ENCODE peak calls at places on chromosomes 6 and 20, in seven cellular contexts. One of them, this sample, is unnamed.

GRCh38 chr6:56742122-56742791 is 99.6 kb upstream of the DST start:
- DNase-seq in HT1080: no peak
- DNase-seq in NCI-H1436: no peak
- DNase-seq in AML-193: peak; percentile 7
- DNase-seq in SHP77: no peak
- DNase-seq in activated B cell treated with CpG ODN at 0.5 μM for 24 hours: no peak
- DNase-seq in B cell: no peak
- DNase-seq in this sample: no peak

GRCh38 chr20:50067018-50067417 is 45.9 kb downstream of the UBE2V1 start:
- DNase-seq in activated B cell treated with CpG ODN at 0.5 μM for 24 hours: no peak
- DNase-seq in SHP77: no peak
- DNase-seq in HT1080: no peak
- DNase-seq in B cell: no peak
- DNase-seq in NCI-H1436: no peak
- DNase-seq in AML-193: no peak
- DNase-seq in this sample: no peak

GRCh38 chr6:43076093-43076927 is at the start of gene PTK7:
- DNase-seq in AML-193: no peak
- DNase-seq in HT1080: peak; percentile 15
- DNase-seq in NCI-H1436: peak; percentile 87
- DNase-seq in activated B cell treated with CpG ODN at 0.5 μM for 24 hours: no peak
- DNase-seq in B cell: peak; percentile 55
- DNase-seq in SHP77: peak; percentile 32
- DNase-seq in this sample: no peak

GRCh38 chr20:5715068-5715841 is 34.9 kb upstream of the SHLD1 start:
- DNase-seq in HT1080: no peak
- DNase-seq in SHP77: no peak
- DNase-seq in NCI-H1436: no peak
- DNase-seq in B cell: no peak
- DNase-seq in AML-193: no peak
- DNase-seq in activated B cell treated with CpG ODN at 0.5 μM for 24 hours: no peak
- DNase-seq in this sample: no peak

GRCh38 chr20:25315418-25316210 is 67.7 kb downstream of the PYGB start:
- DNase-seq in activated B cell treated with CpG ODN at 0.5 μM for 24 hours: peak; percentile 8
- DNase-seq in SHP77: no peak
- DNase-seq in B cell: no peak
- DNase-seq in AML-193: no peak
- DNase-seq in NCI-H1436: no peak
- DNase-seq in HT1080: peak; percentile 88
- DNase-seq in this sample: no peak

GRCh38 chr6:52512199-52512598 is 64.7 kb downstream of the TRAM2 start:
- DNase-seq in AML-193: no peak
- DNase-seq in B cell: no peak
- DNase-seq in NCI-H1436: no peak
- DNase-seq in SHP77: no peak
- DNase-seq in activated B cell treated with CpG ODN at 0.5 μM for 24 hours: no peak
- DNase-seq in HT1080: peak; percentile 88
- DNase-seq in this sample: no peak

GRCh38 chr6:136088693-136089092 is 161.4 kb downstream of the MTFR2 start:
- DNase-seq in activated B cell treated with CpG ODN at 0.5 μM for 24 hours: no peak
- DNase-seq in AML-193: no peak
- DNase-seq in B cell: no peak
- DNase-seq in NCI-H1436: no peak
- DNase-seq in HT1080: no peak
- DNase-seq in SHP77: no peak
- DNase-seq in this sample: no peak

GRCh38 chr6:41723178-41723935 is 12.1 kb downstream of the TFEB start:
- DNase-seq in B cell: peak; percentile 91
- DNase-seq in activated B cell treated with CpG ODN at 0.5 μM for 24 hours: peak; percentile 76
- DNase-seq in HT1080: peak; percentile 90
- DNase-seq in SHP77: no peak
- DNase-seq in NCI-H1436: peak; percentile 85
- DNase-seq in AML-193: peak; percentile 99
- DNase-seq in this sample: no peak

GRCh38 chr6:31758281-31758680 is 4.2 kb upstream of the SAPCD1 start:
- DNase-seq in B cell: no peak
- DNase-seq in NCI-H1436: no peak
- DNase-seq in AML-193: no peak
- DNase-seq in SHP77: no peak
- DNase-seq in activated B cell treated with CpG ODN at 0.5 μM for 24 hours: no peak
- DNase-seq in HT1080: no peak
- DNase-seq in this sample: no peak

GRCh38 chr6:129954749-129955431 is 63.5 kb upstream of the L3MBTL3 start:
- DNase-seq in HT1080: no peak
- DNase-seq in SHP77: no peak
- DNase-seq in B cell: no peak
- DNase-seq in AML-193: no peak
- DNase-seq in activated B cell treated with CpG ODN at 0.5 μM for 24 hours: no peak
- DNase-seq in NCI-H1436: no peak
- DNase-seq in this sample: no peak

GRCh38 chr6:63816401-63816975 is 180.9 kb downstream of the PHF3 start:
- DNase-seq in NCI-H1436: no peak
- DNase-seq in SHP77: no peak
- DNase-seq in B cell: no peak
- DNase-seq in HT1080: no peak
- DNase-seq in activated B cell treated with CpG ODN at 0.5 μM for 24 hours: no peak
- DNase-seq in AML-193: no peak
- DNase-seq in this sample: no peak

GRCh38 chr6:17280552-17281090 is 540 bp upstream of the RBM24 start:
- DNase-seq in AML-193: no peak
- DNase-seq in SHP77: no peak
- DNase-seq in B cell: no peak
- DNase-seq in NCI-H1436: no peak
- DNase-seq in HT1080: no peak
- DNase-seq in activated B cell treated with CpG ODN at 0.5 μM for 24 hours: no peak
- DNase-seq in this sample: no peak

GRCh38 chr6:80438728-80439127 is 332.3 kb downstream of the BCKDHB start:
- DNase-seq in B cell: no peak
- DNase-seq in SHP77: no peak
- DNase-seq in NCI-H1436: no peak
- DNase-seq in activated B cell treated with CpG ODN at 0.5 μM for 24 hours: no peak
- DNase-seq in AML-193: no peak
- DNase-seq in HT1080: peak; percentile 88
- DNase-seq in this sample: peak; percentile 75

GRCh38 chr20:21832442-21833152 is 127.1 kb downstream of the PAX1 start:
- DNase-seq in SHP77: no peak
- DNase-seq in NCI-H1436: no peak
- DNase-seq in B cell: no peak
- DNase-seq in HT1080: no peak
- DNase-seq in activated B cell treated with CpG ODN at 0.5 μM for 24 hours: no peak
- DNase-seq in AML-193: no peak
- DNase-seq in this sample: no peak

GRCh38 chr20:17934141-17934862 is 34.3 kb downstream of the SNX5 start:
- DNase-seq in activated B cell treated with CpG ODN at 0.5 μM for 24 hours: no peak
- DNase-seq in SHP77: no peak
- DNase-seq in NCI-H1436: no peak
- DNase-seq in B cell: no peak
- DNase-seq in HT1080: no peak
- DNase-seq in AML-193: no peak
- DNase-seq in this sample: no peak

GRCh38 chr20:31633339-31633914 is 4.3 kb upstream of the COX4I2 start:
- DNase-seq in HT1080: no peak
- DNase-seq in AML-193: no peak
- DNase-seq in NCI-H1436: no peak
- DNase-seq in activated B cell treated with CpG ODN at 0.5 μM for 24 hours: no peak
- DNase-seq in SHP77: no peak
- DNase-seq in B cell: peak; percentile 7
- DNase-seq in this sample: no peak

GRCh38 chr20:3390759-3391500 is 16.5 kb downstream of the DNAAF9 start:
- DNase-seq in AML-193: no peak
- DNase-seq in activated B cell treated with CpG ODN at 0.5 μM for 24 hours: no peak
- DNase-seq in SHP77: no peak
- DNase-seq in HT1080: no peak
- DNase-seq in B cell: no peak
- DNase-seq in NCI-H1436: no peak
- DNase-seq in this sample: no peak

GRCh38 chr6:25698631-25699030 is 46.6 kb downstream of the SCGN start:
- DNase-seq in NCI-H1436: no peak
- DNase-seq in SHP77: no peak
- DNase-seq in activated B cell treated with CpG ODN at 0.5 μM for 24 hours: no peak
- DNase-seq in AML-193: no peak
- DNase-seq in B cell: no peak
- DNase-seq in HT1080: no peak
- DNase-seq in this sample: no peak

GRCh38 chr20:35541118-35541782 is 628 bp upstream of the ERGIC3 start:
- DNase-seq in HT1080: no peak
- DNase-seq in B cell: peak; percentile 2
- DNase-seq in activated B cell treated with CpG ODN at 0.5 μM for 24 hours: no peak
- DNase-seq in SHP77: peak; percentile 13
- DNase-seq in NCI-H1436: no peak
- DNase-seq in AML-193: no peak
- DNase-seq in this sample: peak; percentile 32

GRCh38 chr20:15039088-15039762 is 701.8 kb upstream of the FLRT3 start:
- DNase-seq in activated B cell treated with CpG ODN at 0.5 μM for 24 hours: no peak
- DNase-seq in SHP77: no peak
- DNase-seq in HT1080: no peak
- DNase-seq in B cell: no peak
- DNase-seq in AML-193: no peak
- DNase-seq in NCI-H1436: no peak
- DNase-seq in this sample: peak; percentile 9

GRCh38 chr6:57256541-57256940 is 34.4 kb upstream of the RAB23 start:
- DNase-seq in NCI-H1436: no peak
- DNase-seq in SHP77: no peak
- DNase-seq in B cell: no peak
- DNase-seq in AML-193: no peak
- DNase-seq in activated B cell treated with CpG ODN at 0.5 μM for 24 hours: no peak
- DNase-seq in HT1080: no peak
- DNase-seq in this sample: no peak

GRCh38 chr6:106360989-106361430 is 493 bp downstream of the CRYBG1 start:
- DNase-seq in B cell: peak; percentile 58
- DNase-seq in SHP77: no peak
- DNase-seq in HT1080: no peak
- DNase-seq in NCI-H1436: no peak
- DNase-seq in activated B cell treated with CpG ODN at 0.5 μM for 24 hours: peak; percentile 44
- DNase-seq in AML-193: no peak
- DNase-seq in this sample: peak; percentile 28

GRCh38 chr6:156612361-156612760 is 164.8 kb upstream of the ARID1B start:
- DNase-seq in HT1080: no peak
- DNase-seq in activated B cell treated with CpG ODN at 0.5 μM for 24 hours: no peak
- DNase-seq in SHP77: no peak
- DNase-seq in NCI-H1436: no peak
- DNase-seq in B cell: no peak
- DNase-seq in AML-193: no peak
- DNase-seq in this sample: no peak

GRCh38 chr20:10005885-10006284 is 28.9 kb upstream of the ANKEF1 start:
- DNase-seq in NCI-H1436: no peak
- DNase-seq in SHP77: no peak
- DNase-seq in activated B cell treated with CpG ODN at 0.5 μM for 24 hours: no peak
- DNase-seq in B cell: no peak
- DNase-seq in HT1080: no peak
- DNase-seq in AML-193: no peak
- DNase-seq in this sample: no peak

GRCh38 chr20:20759132-20759531 is 46.7 kb upstream of the RALGAPA2 start:
- DNase-seq in AML-193: no peak
- DNase-seq in SHP77: no peak
- DNase-seq in B cell: no peak
- DNase-seq in HT1080: no peak
- DNase-seq in NCI-H1436: no peak
- DNase-seq in activated B cell treated with CpG ODN at 0.5 μM for 24 hours: no peak
- DNase-seq in this sample: no peak

GRCh38 chr6:56528412-56528841 is 114.3 kb downstream of the DST start:
- DNase-seq in HT1080: peak; percentile 92
- DNase-seq in activated B cell treated with CpG ODN at 0.5 μM for 24 hours: no peak
- DNase-seq in SHP77: no peak
- DNase-seq in NCI-H1436: no peak
- DNase-seq in B cell: no peak
- DNase-seq in AML-193: no peak
- DNase-seq in this sample: no peak

GRCh38 chr20:25738198-25738597 is 41.5 kb upstream of the ZNF337 start:
- DNase-seq in AML-193: no peak
- DNase-seq in NCI-H1436: no peak
- DNase-seq in activated B cell treated with CpG ODN at 0.5 μM for 24 hours: no peak
- DNase-seq in SHP77: no peak
- DNase-seq in HT1080: peak; percentile 62
- DNase-seq in B cell: no peak
- DNase-seq in this sample: no peak

GRCh38 chr20:3158968-3159431 is 665 bp downstream of the FASTKD5 start:
- DNase-seq in HT1080: no peak
- DNase-seq in SHP77: no peak
- DNase-seq in B cell: no peak
- DNase-seq in NCI-H1436: no peak
- DNase-seq in activated B cell treated with CpG ODN at 0.5 μM for 24 hours: no peak
- DNase-seq in AML-193: no peak
- DNase-seq in this sample: no peak

GRCh38 chr6:35079311-35080000 is 61.7 kb downstream of the TCP11 start:
- DNase-seq in HT1080: no peak
- DNase-seq in AML-193: no peak
- DNase-seq in activated B cell treated with CpG ODN at 0.5 μM for 24 hours: peak; percentile 5
- DNase-seq in NCI-H1436: no peak
- DNase-seq in B cell: no peak
- DNase-seq in SHP77: no peak
- DNase-seq in this sample: no peak

GRCh38 chr6:77492529-77492928 is 29.2 kb upstream of the HTR1B start:
- DNase-seq in AML-193: no peak
- DNase-seq in NCI-H1436: no peak
- DNase-seq in activated B cell treated with CpG ODN at 0.5 μM for 24 hours: no peak
- DNase-seq in B cell: no peak
- DNase-seq in HT1080: no peak
- DNase-seq in SHP77: no peak
- DNase-seq in this sample: peak; percentile 0